ENCODE peak calls at places on chromosomes 3 and 15, in six cellular contexts. One of them, this sample, is unnamed.
A peak's percentile ranks its signal among the peaks of the same experiment; 100 is the strongest.

GRCh38 chr15:68364028-68364659 is 67.8 kb downstream of the ITGA11 start:
- DNase-seq in neural crest cell: no peak
- DNase-seq in Panc1: no peak
- DNase-seq in brain microvascular endothelial cell: peak; percentile 57
- DNase-seq in fibroblast of lung: peak; percentile 24
- DNase-seq in AG10803: peak; percentile 37
- DNase-seq in this sample: no peak

GRCh38 chr3:98817546-98817945 is 54.4 kb downstream of the ST3GAL6 start:
- DNase-seq in neural crest cell: no peak
- DNase-seq in Panc1: peak; percentile 33
- DNase-seq in brain microvascular endothelial cell: no peak
- DNase-seq in fibroblast of lung: peak; percentile 78
- DNase-seq in AG10803: peak; percentile 58
- DNase-seq in this sample: peak; percentile 44

GRCh38 chr3:141379250-141379872 is 11.1 kb downstream of the ZBTB38 start:
- DNase-seq in neural crest cell: no peak
- DNase-seq in Panc1: no peak
- DNase-seq in brain microvascular endothelial cell: no peak
- DNase-seq in fibroblast of lung: no peak
- DNase-seq in AG10803: no peak
- DNase-seq in this sample: no peak

GRCh38 chr3:11944052-11944673 is 60.0 kb upstream of the SYN2 start:
- DNase-seq in neural crest cell: no peak
- DNase-seq in Panc1: peak; percentile 4
- DNase-seq in brain microvascular endothelial cell: peak; percentile 11
- DNase-seq in fibroblast of lung: peak; percentile 14
- DNase-seq in AG10803: peak; percentile 9
- DNase-seq in this sample: no peak

GRCh38 chr3:14423197-14423743 is 20.9 kb downstream of the SLC6A6 start:
- DNase-seq in neural crest cell: no peak
- DNase-seq in Panc1: no peak
- DNase-seq in brain microvascular endothelial cell: no peak
- DNase-seq in fibroblast of lung: no peak
- DNase-seq in AG10803: no peak
- DNase-seq in this sample: no peak

GRCh38 chr3:159260049-159260662 is 458.3 kb downstream of the MFSD1 start:
- DNase-seq in neural crest cell: peak; percentile 48
- DNase-seq in Panc1: no peak
- DNase-seq in brain microvascular endothelial cell: peak; percentile 63
- DNase-seq in fibroblast of lung: peak; percentile 73
- DNase-seq in AG10803: peak; percentile 88
- DNase-seq in this sample: peak; percentile 31

GRCh38 chr15:57992761-57993295 is 72.7 kb downstream of the ALDH1A2 start:
- DNase-seq in neural crest cell: no peak
- DNase-seq in Panc1: no peak
- DNase-seq in brain microvascular endothelial cell: no peak
- DNase-seq in fibroblast of lung: peak; percentile 63
- DNase-seq in AG10803: no peak
- DNase-seq in this sample: no peak

GRCh38 chr3:7657214-7658112 is 796.5 kb downstream of the GRM7 start:
- DNase-seq in neural crest cell: no peak
- DNase-seq in Panc1: no peak
- DNase-seq in brain microvascular endothelial cell: no peak
- DNase-seq in fibroblast of lung: no peak
- DNase-seq in AG10803: no peak
- DNase-seq in this sample: no peak

GRCh38 chr3:54874816-54875556 is 52.9 kb downstream of the LRTM1 start:
- DNase-seq in neural crest cell: no peak
- DNase-seq in Panc1: no peak
- DNase-seq in brain microvascular endothelial cell: no peak
- DNase-seq in fibroblast of lung: no peak
- DNase-seq in AG10803: peak; percentile 41
- DNase-seq in this sample: no peak

GRCh38 chr3:184171562-184171961 is 3.1 kb upstream of the AP2M1 start:
- DNase-seq in neural crest cell: no peak
- DNase-seq in Panc1: no peak
- DNase-seq in brain microvascular endothelial cell: peak; percentile 79
- DNase-seq in fibroblast of lung: no peak
- DNase-seq in AG10803: no peak
- DNase-seq in this sample: peak; percentile 56

GRCh38 chr3:193827039-193827669 is 234.1 kb downstream of the OPA1 start:
- DNase-seq in neural crest cell: no peak
- DNase-seq in Panc1: no peak
- DNase-seq in brain microvascular endothelial cell: no peak
- DNase-seq in fibroblast of lung: no peak
- DNase-seq in AG10803: no peak
- DNase-seq in this sample: no peak

GRCh38 chr3:197135212-197135611 is 105.6 kb upstream of the MELTF start:
- DNase-seq in neural crest cell: no peak
- DNase-seq in Panc1: no peak
- DNase-seq in brain microvascular endothelial cell: no peak
- DNase-seq in fibroblast of lung: no peak
- DNase-seq in AG10803: peak; percentile 15
- DNase-seq in this sample: no peak

GRCh38 chr3:108008931-108009635 is 81.7 kb downstream of the CD47 start:
- DNase-seq in neural crest cell: no peak
- DNase-seq in Panc1: no peak
- DNase-seq in brain microvascular endothelial cell: peak; percentile 81
- DNase-seq in fibroblast of lung: no peak
- DNase-seq in AG10803: peak; percentile 84
- DNase-seq in this sample: peak; percentile 34

GRCh38 chr3:174430986-174431385 is 428.1 kb upstream of the NAALADL2 start:
- DNase-seq in neural crest cell: no peak
- DNase-seq in Panc1: no peak
- DNase-seq in brain microvascular endothelial cell: no peak
- DNase-seq in fibroblast of lung: no peak
- DNase-seq in AG10803: no peak
- DNase-seq in this sample: no peak

GRCh38 chr15:56732135-56732880 is 1.0 kb downstream of the ZNF280D start:
- DNase-seq in neural crest cell: no peak
- DNase-seq in Panc1: no peak
- DNase-seq in brain microvascular endothelial cell: peak; percentile 44
- DNase-seq in fibroblast of lung: peak; percentile 29
- DNase-seq in AG10803: peak; percentile 58
- DNase-seq in this sample: peak; percentile 41

GRCh38 chr3:178778579-178778978 is 242.3 kb downstream of the KCNMB2 start:
- DNase-seq in neural crest cell: no peak
- DNase-seq in Panc1: no peak
- DNase-seq in brain microvascular endothelial cell: no peak
- DNase-seq in fibroblast of lung: no peak
- DNase-seq in AG10803: no peak
- DNase-seq in this sample: no peak

GRCh38 chr3:18302517-18302916 is 122.6 kb downstream of the SATB1 start:
- DNase-seq in neural crest cell: no peak
- DNase-seq in Panc1: no peak
- DNase-seq in brain microvascular endothelial cell: no peak
- DNase-seq in fibroblast of lung: peak; percentile 42
- DNase-seq in AG10803: peak; percentile 84
- DNase-seq in this sample: no peak

GRCh38 chr3:4994144-4994730 is 15.0 kb downstream of the BHLHE40 start:
- DNase-seq in neural crest cell: no peak
- DNase-seq in Panc1: no peak
- DNase-seq in brain microvascular endothelial cell: peak; percentile 69
- DNase-seq in fibroblast of lung: peak; percentile 34
- DNase-seq in AG10803: peak; percentile 50
- DNase-seq in this sample: no peak

GRCh38 chr3:101229681-101230080 is 90.7 kb downstream of the IMPG2 start:
- DNase-seq in neural crest cell: no peak
- DNase-seq in Panc1: no peak
- DNase-seq in brain microvascular endothelial cell: peak; percentile 4
- DNase-seq in fibroblast of lung: peak; percentile 15
- DNase-seq in AG10803: peak; percentile 7
- DNase-seq in this sample: no peak

GRCh38 chr3:100402150-100402706 is 889 bp downstream of the LNP1 start:
- DNase-seq in neural crest cell: no peak
- DNase-seq in Panc1: no peak
- DNase-seq in brain microvascular endothelial cell: no peak
- DNase-seq in fibroblast of lung: peak; percentile 47
- DNase-seq in AG10803: peak; percentile 34
- DNase-seq in this sample: no peak

GRCh38 chr3:58333206-58334012 is 717 bp downstream of the PXK start:
- DNase-seq in neural crest cell: peak; percentile 12
- DNase-seq in Panc1: no peak
- DNase-seq in brain microvascular endothelial cell: no peak
- DNase-seq in fibroblast of lung: peak; percentile 40
- DNase-seq in AG10803: peak; percentile 23
- DNase-seq in this sample: peak; percentile 73

GRCh38 chr15:58486062-58486461 is 54.3 kb downstream of the LIPC start:
- DNase-seq in neural crest cell: no peak
- DNase-seq in Panc1: no peak
- DNase-seq in brain microvascular endothelial cell: no peak
- DNase-seq in fibroblast of lung: no peak
- DNase-seq in AG10803: no peak
- DNase-seq in this sample: no peak

GRCh38 chr15:32687556-32687955 is 30.2 kb upstream of the GREM1 start:
- DNase-seq in neural crest cell: no peak
- DNase-seq in Panc1: no peak
- DNase-seq in brain microvascular endothelial cell: peak; percentile 68
- DNase-seq in fibroblast of lung: no peak
- DNase-seq in AG10803: peak; percentile 72
- DNase-seq in this sample: no peak

GRCh38 chr3:54918516-54918915 is 9.3 kb downstream of the LRTM1 start:
- DNase-seq in neural crest cell: no peak
- DNase-seq in Panc1: no peak
- DNase-seq in brain microvascular endothelial cell: no peak
- DNase-seq in fibroblast of lung: no peak
- DNase-seq in AG10803: no peak
- DNase-seq in this sample: no peak

GRCh38 chr3:52483577-52484495 is 11.3 kb upstream of the STAB1 start:
- DNase-seq in neural crest cell: no peak
- DNase-seq in Panc1: no peak
- DNase-seq in brain microvascular endothelial cell: peak; percentile 47
- DNase-seq in fibroblast of lung: peak; percentile 84
- DNase-seq in AG10803: peak; percentile 96
- DNase-seq in this sample: no peak

GRCh38 chr3:66280304-66280703 is 59.5 kb downstream of the SLC25A26 start:
- DNase-seq in neural crest cell: no peak
- DNase-seq in Panc1: no peak
- DNase-seq in brain microvascular endothelial cell: no peak
- DNase-seq in fibroblast of lung: no peak
- DNase-seq in AG10803: no peak
- DNase-seq in this sample: no peak

GRCh38 chr3:170815340-170815739 is 54.7 kb downstream of the RPL22L1 start:
- DNase-seq in neural crest cell: no peak
- DNase-seq in Panc1: no peak
- DNase-seq in brain microvascular endothelial cell: peak; percentile 6
- DNase-seq in fibroblast of lung: no peak
- DNase-seq in AG10803: no peak
- DNase-seq in this sample: no peak

GRCh38 chr3:46892285-46893145 is 15.0 kb downstream of the PTH1R start:
- DNase-seq in neural crest cell: peak; percentile 64
- DNase-seq in Panc1: no peak
- DNase-seq in brain microvascular endothelial cell: peak; percentile 30
- DNase-seq in fibroblast of lung: peak; percentile 60
- DNase-seq in AG10803: peak; percentile 58
- DNase-seq in this sample: peak; percentile 57
- TF ChIP-seq CTCF in neural crest cell: no peak
- TF ChIP-seq CTCF in Panc1: no peak
- TF ChIP-seq CTCF in brain microvascular endothelial cell: no peak
- TF ChIP-seq CTCF in fibroblast of lung: peak; percentile 2
- TF ChIP-seq CTCF in AG10803: no peak
- TF ChIP-seq CTCF in this sample: no peak

GRCh38 chr3:139934557-139935070 is 371 bp upstream of the CLSTN2 start:
- DNase-seq in neural crest cell: peak; percentile 53
- DNase-seq in Panc1: no peak
- DNase-seq in brain microvascular endothelial cell: peak; percentile 55
- DNase-seq in fibroblast of lung: peak; percentile 15
- DNase-seq in AG10803: no peak
- DNase-seq in this sample: peak; percentile 43
- TF ChIP-seq CTCF in neural crest cell: peak; percentile 60
- TF ChIP-seq CTCF in Panc1: peak; percentile 60
- TF ChIP-seq CTCF in brain microvascular endothelial cell: peak; percentile 83
- TF ChIP-seq CTCF in fibroblast of lung: no peak
- TF ChIP-seq CTCF in AG10803: peak; percentile 6
- TF ChIP-seq CTCF in this sample: peak; percentile 22

GRCh38 chr15:87562203-87562602 is 694.3 kb downstream of the NTRK3 start:
- DNase-seq in neural crest cell: no peak
- DNase-seq in Panc1: no peak
- DNase-seq in brain microvascular endothelial cell: no peak
- DNase-seq in fibroblast of lung: no peak
- DNase-seq in AG10803: no peak
- DNase-seq in this sample: no peak
- TF ChIP-seq CTCF in neural crest cell: no peak
- TF ChIP-seq CTCF in Panc1: no peak
- TF ChIP-seq CTCF in brain microvascular endothelial cell: no peak
- TF ChIP-seq CTCF in fibroblast of lung: no peak
- TF ChIP-seq CTCF in AG10803: no peak
- TF ChIP-seq CTCF in this sample: no peak

GRCh38 chr15:98874773-98875172 is 132.8 kb downstream of the PGPEP1L start:
- DNase-seq in neural crest cell: no peak
- DNase-seq in Panc1: no peak
- DNase-seq in brain microvascular endothelial cell: no peak
- DNase-seq in fibroblast of lung: peak; percentile 50
- DNase-seq in AG10803: no peak
- DNase-seq in this sample: no peak

GRCh38 chr15:98874359-98874758 is 133.2 kb downstream of the PGPEP1L start:
- DNase-seq in neural crest cell: no peak
- DNase-seq in Panc1: no peak
- DNase-seq in brain microvascular endothelial cell: no peak
- DNase-seq in fibroblast of lung: no peak
- DNase-seq in AG10803: no peak
- DNase-seq in this sample: no peak

GRCh38 chr15:98872777-98873176 is 134.8 kb downstream of the PGPEP1L start:
- DNase-seq in neural crest cell: no peak
- DNase-seq in Panc1: no peak
- DNase-seq in brain microvascular endothelial cell: no peak
- DNase-seq in fibroblast of lung: no peak
- DNase-seq in AG10803: peak; percentile 32
- DNase-seq in this sample: no peak

GRCh38 chr15:98875309-98875708 is 132.3 kb downstream of the PGPEP1L start:
- DNase-seq in neural crest cell: no peak
- DNase-seq in Panc1: no peak
- DNase-seq in brain microvascular endothelial cell: no peak
- DNase-seq in fibroblast of lung: peak; percentile 50
- DNase-seq in AG10803: peak; percentile 71
- DNase-seq in this sample: no peak

DNA sequence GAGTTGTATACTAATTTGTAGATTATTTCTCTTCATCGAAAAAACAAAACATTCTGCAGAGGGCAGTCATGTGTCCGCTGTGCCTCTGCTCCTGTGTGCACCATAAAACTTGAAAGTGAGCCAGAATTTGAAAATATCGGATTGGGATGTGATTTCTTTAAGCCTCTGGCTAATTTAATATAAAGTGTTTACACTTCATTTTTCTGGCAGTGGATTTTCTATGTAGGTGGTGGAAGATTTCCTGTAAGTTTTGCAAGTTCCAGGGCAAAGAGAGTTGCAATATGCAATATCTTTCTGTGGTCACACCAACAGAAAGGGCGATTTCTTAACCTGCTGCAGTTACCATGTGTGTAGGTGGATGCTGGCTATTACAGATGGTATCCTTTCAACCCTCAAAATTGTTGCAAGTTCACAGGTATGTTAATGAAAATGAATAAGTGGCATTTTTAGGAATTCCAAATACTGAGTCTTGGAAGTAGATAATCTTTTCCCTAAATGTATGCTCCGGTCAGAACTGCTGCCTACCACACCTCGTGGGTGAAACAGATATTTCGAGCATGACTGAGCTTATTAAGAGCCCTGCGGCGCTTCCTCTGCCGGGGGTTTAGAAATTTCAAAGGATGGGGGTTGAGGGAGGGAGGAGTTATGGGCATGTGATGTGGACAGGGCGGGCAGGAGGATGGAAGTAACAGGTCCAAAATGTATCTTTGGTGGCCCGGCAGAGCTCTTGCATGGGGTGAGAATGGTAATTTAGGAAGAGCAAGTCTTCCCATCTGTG is 134.0 kb downstream of the PGPEP1L start:
- DNase-seq in neural crest cell: no peak
- DNase-seq in Panc1: no peak
- DNase-seq in brain microvascular endothelial cell: peak; percentile 78
- DNase-seq in fibroblast of lung: peak; percentile 71
- DNase-seq in AG10803: peak; percentile 87
- DNase-seq in this sample: no peak
- TF ChIP-seq CTCF in neural crest cell: no peak
- TF ChIP-seq CTCF in Panc1: no peak
- TF ChIP-seq CTCF in brain microvascular endothelial cell: no peak
- TF ChIP-seq CTCF in fibroblast of lung: no peak
- TF ChIP-seq CTCF in AG10803: peak; percentile 19
- TF ChIP-seq CTCF in this sample: no peak